ENCODE peak calls at places on chromosome 2, in nine cellular contexts. G is Caki2; R is GM13977; T is neural progenitor cell; Y is activated CD4-positive, alpha-beta T cell treated with anti-CD3 and anti-CD28 coated beads for 24 hours; W is endothelial cell; D is activated CD8-positive, alpha-beta T cell treated with anti-CD3 and anti-CD28 coated beads, Interleukin-2, amount 10 ng/mL, durations not matched to agents 7 days and 5 days; M is heart left ventricle; E is choroid plexus epithelial cell. O is an unnamed sample.

GRCh38 chr2:231552752-231553151 is 22.5 kb upstream of the NMUR1 start:
- DNase-seq in G (no peak), R (no peak), W (no peak), Y (no peak), D (no peak), E (no peak), M (no peak), T (no peak), O (no peak)

GRCh38 chr2:232817756-232818155 is 41.4 kb upstream of the KCNJ13 start:
- DNase-seq in T (no peak), G (no peak), Y (no peak), W (no peak), D (no peak), R (no peak), M (no peak), E (no peak), O (no peak)

GRCh38 chr2:14297340-14297739 is 335.2 kb upstream of the LRATD1 start:
- DNase-seq in Y (no peak), R (no peak), M (no peak), T (no peak), D (no peak), E (no peak), W (no peak), G (no peak), O (no peak)

GRCh38 chr2:199659207-199659606 is 191.8 kb downstream of the FTCDNL1 start:
- DNase-seq in D (peak), E (peak), W (peak), M (peak), G (peak), Y (no peak), T (peak), R (no peak), O (peak)

GRCh38 chr2:237540823-237541222 is 25.6 kb upstream of the PRLH start:
- DNase-seq in T (no peak), R (peak), E (peak), G (no peak), D (no peak), Y (no peak), M (peak), W (no peak), O (no peak)

GRCh38 chr2:241695676-241696075 is 6.2 kb upstream of the ING5 start:
- DNase-seq in W (no peak), Y (no peak), M (no peak), R (no peak), G (no peak), D (no peak), T (no peak), E (no peak), O (no peak)

GRCh38 chr2:112137516-112138142 is 556 bp upstream of the FBLN7 start:
- DNase-seq in Y (no peak), T (no peak), E (peak), M (no peak), R (peak), G (no peak), W (no peak), D (no peak), O (no peak)

GRCh38 chr2:219453691-219454131 is 19.1 kb downstream of the SPEG start:
- DNase-seq in D (no peak), G (no peak), T (peak), Y (no peak), R (no peak), W (no peak), E (peak), M (peak), O (peak)

GRCh38 chr2:170680172-170680913 is 34.8 kb upstream of the SP5 start:
- DNase-seq in Y (no peak), M (no peak), E (no peak), D (no peak), R (peak), G (no peak), T (no peak), W (no peak), O (no peak)

GRCh38 chr2:237731663-237732062 is 66.9 kb upstream of the RBM44 start:
- DNase-seq in R (no peak), G (peak), M (no peak), W (no peak), E (peak), D (no peak), Y (peak), T (no peak), O (peak)

GRCh38 chr2:234241656-234242445 is 191.3 kb downstream of the SPP2 start:
- DNase-seq in G (peak), W (no peak), E (peak), Y (no peak), T (peak), D (no peak), R (no peak), M (no peak), O (peak)

GRCh38 chr2:25585189-25585588 is 88.2 kb downstream of the DTNB start:
- DNase-seq in W (no peak), G (no peak), E (no peak), T (no peak), D (no peak), M (no peak), Y (no peak), R (no peak), O (no peak)

GRCh38 chr2:230875347-230876315 is 10.9 kb downstream of the ITM2C start:
- DNase-seq in G (no peak), T (no peak), E (no peak), W (no peak), Y (no peak), R (no peak), D (no peak), M (no peak), O (no peak)

GRCh38 chr2:230794472-230794871 is 70.3 kb upstream of the ITM2C start:
- DNase-seq in W (no peak), E (no peak), G (no peak), D (peak), M (no peak), Y (no peak), T (no peak), R (no peak), O (no peak)

GRCh38 chr2:199602271-199602895 is 144.6 kb upstream of the SATB2 start:
- DNase-seq in Y (no peak), E (peak), W (no peak), R (no peak), M (no peak), G (peak), T (peak), D (no peak), O (peak)

GRCh38 chr2:13522917-13523821 is 806.4 kb downstream of the TRIB2 start:
- DNase-seq in E (peak), D (no peak), G (peak), W (no peak), M (peak), Y (no peak), T (no peak), R (peak), O (no peak)